ENCODE peak calls at places on chromosomes 4 and X, in five cellular contexts. One of them, this sample, is unnamed.

GRCh38 chr4:52657630-52658501 is 1.2 kb downstream of the USP46 start:
- DNase-seq in upper lobe of left lung: no peak
- DNase-seq in GM12878: no peak
- DNase-seq in A549: no peak
- DNase-seq in transverse colon: no peak
- DNase-seq in this sample: peak

GRCh38 chr4:146975535-146975934 is 29.9 kb upstream of the TTC29 start:
- DNase-seq in upper lobe of left lung: no peak
- DNase-seq in GM12878: no peak
- DNase-seq in A549: no peak
- DNase-seq in transverse colon: no peak
- DNase-seq in this sample: no peak

GRCh38 chr4:140243345-140243753 is 89.4 kb upstream of the MAML3 start:
- DNase-seq in upper lobe of left lung: peak
- DNase-seq in GM12878: peak
- DNase-seq in A549: no peak
- DNase-seq in transverse colon: peak
- DNase-seq in this sample: no peak

GRCh38 chr4:126081336-126081735 is 766.6 kb downstream of the FAT4 start:
- DNase-seq in upper lobe of left lung: no peak
- DNase-seq in GM12878: no peak
- DNase-seq in A549: no peak
- DNase-seq in transverse colon: no peak
- DNase-seq in this sample: no peak

GRCh38 chr4:80202190-80202711 is 4.9 kb downstream of the PRDM8 start:
- DNase-seq in upper lobe of left lung: peak
- DNase-seq in GM12878: no peak
- DNase-seq in A549: peak
- DNase-seq in transverse colon: peak
- DNase-seq in this sample: peak

GRCh38 chr4:42302348-42302747 is 94.9 kb upstream of the SHISA3 start:
- DNase-seq in upper lobe of left lung: peak
- DNase-seq in GM12878: no peak
- DNase-seq in A549: no peak
- DNase-seq in transverse colon: no peak
- DNase-seq in this sample: no peak

GRCh38 chr4:168551211-168551610 is 54.4 kb downstream of the PALLD start:
- DNase-seq in upper lobe of left lung: no peak
- DNase-seq in GM12878: no peak
- DNase-seq in A549: no peak
- DNase-seq in transverse colon: no peak
- DNase-seq in this sample: no peak

GRCh38 chr4:174136013-174136412 is 147.5 kb downstream of the FBXO8 start:
- DNase-seq in upper lobe of left lung: no peak
- DNase-seq in GM12878: no peak
- DNase-seq in A549: no peak
- DNase-seq in transverse colon: no peak
- DNase-seq in this sample: no peak

GRCh38 chr4:172152284-172152683 is 339.1 kb downstream of the GALNTL6 start:
- DNase-seq in upper lobe of left lung: no peak
- DNase-seq in GM12878: no peak
- DNase-seq in A549: no peak
- DNase-seq in transverse colon: no peak
- DNase-seq in this sample: no peak

GRCh38 chr4:168848112-168848511 is 161.9 kb downstream of the CBR4 start:
- DNase-seq in upper lobe of left lung: peak
- DNase-seq in GM12878: no peak
- DNase-seq in A549: no peak
- DNase-seq in transverse colon: no peak
- DNase-seq in this sample: no peak

GRCh38 chr4:100299019-100299418 is 108.8 kb upstream of the DDIT4L start:
- DNase-seq in upper lobe of left lung: no peak
- DNase-seq in GM12878: no peak
- DNase-seq in A549: no peak
- DNase-seq in transverse colon: no peak
- DNase-seq in this sample: peak

GRCh38 chrX:56113785-56114436 is 118.2 kb upstream of the KLF8 start:
- DNase-seq in upper lobe of left lung: peak
- DNase-seq in GM12878: no peak
- DNase-seq in A549: no peak
- DNase-seq in transverse colon: no peak
- DNase-seq in this sample: no peak

GRCh38 chrX:111244238-111244750 is 26.0 kb downstream of the CAPN6 start:
- DNase-seq in upper lobe of left lung: no peak
- DNase-seq in GM12878: no peak
- DNase-seq in A549: peak
- DNase-seq in transverse colon: no peak
- DNase-seq in this sample: no peak

GRCh38 chr4:174265917-174266316 is 17.6 kb downstream of the FBXO8 start:
- DNase-seq in upper lobe of left lung: no peak
- DNase-seq in GM12878: no peak
- DNase-seq in A549: no peak
- DNase-seq in transverse colon: no peak
- DNase-seq in this sample: no peak

GRCh38 chr4:70688795-70689231 is 481 bp downstream of the UTP3 start:
- DNase-seq in upper lobe of left lung: no peak
- DNase-seq in GM12878: no peak
- DNase-seq in A549: no peak
- DNase-seq in transverse colon: peak
- DNase-seq in this sample: no peak

GRCh38 chr4:121195649-121196048 is 31.5 kb upstream of the TNIP3 start:
- DNase-seq in upper lobe of left lung: no peak
- DNase-seq in GM12878: no peak
- DNase-seq in A549: no peak
- DNase-seq in transverse colon: no peak
- DNase-seq in this sample: no peak

GRCh38 chr4:163382178-163382869 is 38.6 kb downstream of the NPY5R start:
- DNase-seq in upper lobe of left lung: no peak
- DNase-seq in GM12878: no peak
- DNase-seq in A549: no peak
- DNase-seq in transverse colon: no peak
- DNase-seq in this sample: no peak

GRCh38 chr4:19711871-19712270 is 539.8 kb upstream of the SLIT2 start:
- DNase-seq in upper lobe of left lung: no peak
- DNase-seq in GM12878: no peak
- DNase-seq in A549: no peak
- DNase-seq in transverse colon: no peak
- DNase-seq in this sample: no peak

GRCh38 chrX:64437665-64438064 is 42.4 kb upstream of the MTMR8 start:
- DNase-seq in upper lobe of left lung: no peak
- DNase-seq in GM12878: no peak
- DNase-seq in A549: no peak
- DNase-seq in transverse colon: no peak
- DNase-seq in this sample: no peak

GRCh38 chrX:107629533-107629909 is 1.2 kb downstream of the PRPS1 start:
- DNase-seq in upper lobe of left lung: no peak
- DNase-seq in GM12878: no peak
- DNase-seq in A549: peak
- DNase-seq in transverse colon: no peak
- DNase-seq in this sample: no peak

GRCh38 chr4:149293233-149293632 is 522.4 kb downstream of the IQCM start:
- DNase-seq in upper lobe of left lung: no peak
- DNase-seq in GM12878: no peak
- DNase-seq in A549: no peak
- DNase-seq in transverse colon: no peak
- DNase-seq in this sample: no peak

DNA sequence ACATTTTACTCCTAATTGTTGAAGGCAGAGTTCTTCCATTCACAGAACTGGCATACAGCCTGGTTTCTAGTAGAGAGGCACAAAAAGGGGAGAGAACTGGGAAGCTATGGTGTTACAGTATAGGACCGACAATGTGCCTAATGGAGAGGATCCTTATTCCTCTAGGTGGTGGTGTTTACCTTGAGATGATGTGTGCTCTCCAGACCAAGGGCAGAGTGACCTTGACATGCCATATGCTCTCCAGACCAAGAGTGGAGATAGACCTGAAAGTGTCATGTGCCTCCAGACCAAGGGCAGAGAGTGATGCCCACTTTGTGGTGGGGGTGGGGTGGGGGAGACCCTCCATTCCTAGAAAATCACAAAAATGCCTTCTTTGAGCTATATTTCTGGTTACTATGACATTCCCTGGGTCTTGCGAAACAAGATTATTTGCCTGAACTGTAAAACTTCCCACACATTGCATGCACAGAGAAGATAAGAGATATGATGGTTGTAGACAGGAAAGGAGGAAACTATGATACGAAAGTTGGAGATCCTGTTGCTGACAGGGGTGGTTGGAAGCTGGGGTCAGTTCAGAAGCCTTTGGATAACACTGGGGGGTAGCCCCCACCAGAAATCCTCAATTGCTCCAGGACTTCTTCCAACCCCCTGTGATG is 119.7 kb downstream of the TEX13C start:
- DNase-seq in upper lobe of left lung: no peak
- DNase-seq in GM12878: no peak
- DNase-seq in A549: no peak
- DNase-seq in transverse colon: no peak
- DNase-seq in this sample: no peak
- TF ChIP-seq EP300 in upper lobe of left lung: no peak
- TF ChIP-seq EP300 in GM12878: no peak
- TF ChIP-seq EP300 in A549: no peak
- TF ChIP-seq EP300 in transverse colon: no peak
- TF ChIP-seq EP300 in this sample: no peak

GRCh38 chr4:77155631-77156345 is 1.2 kb upstream of the CCNG2 start:
- DNase-seq in upper lobe of left lung: no peak
- DNase-seq in GM12878: no peak
- DNase-seq in A549: no peak
- DNase-seq in transverse colon: no peak
- DNase-seq in this sample: no peak
- H3K4me3 ChIP-seq in upper lobe of left lung: peak
- H3K4me3 ChIP-seq in GM12878: peak
- H3K4me3 ChIP-seq in A549: peak
- H3K4me3 ChIP-seq in transverse colon: no peak
- H3K4me3 ChIP-seq in this sample: peak

GRCh38 chr4:83360018-83360417 is 25.4 kb upstream of the HPSE start:
- DNase-seq in upper lobe of left lung: no peak
- DNase-seq in GM12878: no peak
- DNase-seq in A549: no peak
- DNase-seq in transverse colon: no peak
- DNase-seq in this sample: no peak
- TF ChIP-seq EP300 in upper lobe of left lung: no peak
- TF ChIP-seq EP300 in GM12878: no peak
- TF ChIP-seq EP300 in A549: no peak
- TF ChIP-seq EP300 in transverse colon: no peak
- TF ChIP-seq EP300 in this sample: no peak

GRCh38 chr4:151227731-151228130 is 49.2 kb upstream of the PRSS48 start:
- DNase-seq in upper lobe of left lung: peak
- DNase-seq in GM12878: no peak
- DNase-seq in A549: no peak
- DNase-seq in transverse colon: peak
- DNase-seq in this sample: no peak
- H3K4me3 ChIP-seq in upper lobe of left lung: peak
- H3K4me3 ChIP-seq in GM12878: no peak
- H3K4me3 ChIP-seq in A549: no peak
- H3K4me3 ChIP-seq in transverse colon: no peak
- H3K4me3 ChIP-seq in this sample: peak

DNA sequence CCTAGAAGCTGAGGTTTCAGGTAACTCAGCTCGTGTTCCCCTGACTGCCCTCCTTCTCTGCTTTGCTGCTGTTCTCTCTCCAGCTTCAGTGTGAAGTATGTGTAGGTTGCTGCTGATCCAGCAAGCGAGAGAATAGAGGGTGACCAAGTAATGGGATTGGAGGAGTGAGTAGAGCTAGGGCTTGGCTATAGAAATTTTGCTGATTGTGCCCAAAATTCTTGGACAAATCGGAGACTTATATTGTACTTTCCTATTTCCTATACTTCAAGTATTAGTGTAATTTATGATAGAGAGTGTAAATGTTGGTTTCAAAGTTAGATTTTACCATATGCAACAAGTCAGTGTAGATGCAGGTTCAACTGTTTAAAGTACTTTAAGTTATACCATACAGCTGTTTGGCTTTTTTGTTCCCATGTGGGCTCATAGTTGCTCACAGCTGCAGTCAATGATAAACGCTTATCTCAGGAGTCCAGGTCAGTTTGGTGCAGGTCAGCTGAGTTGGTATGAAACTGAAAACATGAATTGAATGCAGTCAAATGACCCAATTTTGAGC is 48.0 kb downstream of the RAPGEF2 start:
- DNase-seq in upper lobe of left lung: no peak
- DNase-seq in GM12878: no peak
- DNase-seq in A549: no peak
- DNase-seq in transverse colon: no peak
- DNase-seq in this sample: no peak
- TF ChIP-seq EP300 in upper lobe of left lung: no peak
- TF ChIP-seq EP300 in GM12878: peak
- TF ChIP-seq EP300 in A549: no peak
- TF ChIP-seq EP300 in transverse colon: no peak
- TF ChIP-seq EP300 in this sample: no peak

GRCh38 chr4:68346461-68346860 is 3.4 kb downstream of the YTHDC1 start:
- DNase-seq in upper lobe of left lung: no peak
- DNase-seq in GM12878: no peak
- DNase-seq in A549: peak
- DNase-seq in transverse colon: no peak
- DNase-seq in this sample: no peak
- H3K4me3 ChIP-seq in upper lobe of left lung: no peak
- H3K4me3 ChIP-seq in GM12878: no peak
- H3K4me3 ChIP-seq in A549: peak
- H3K4me3 ChIP-seq in transverse colon: no peak
- H3K4me3 ChIP-seq in this sample: no peak